ENCODE peak calls at places on chromosomes 13 and 19, in nine cellular contexts. T, A, O, J, Z, N, H, U and P are unnamed samples.

GRCh38 chr19:1098177-1099051 is 3.2 kb upstream of the POLR2E start:
- DNase-seq in N (no peak), H (no peak), U (no peak), Z (no peak), T (no peak), A (no peak), J (no peak), O (no peak), P (no peak)

GRCh38 chr19:9309974-9310446 is 372 bp upstream of the ZNF699 start:
- DNase-seq in H (no peak), T (peak; percentile 92), Z (peak; percentile 89), J (peak; percentile 79), N (no peak), A (peak; percentile 98), O (no peak), U (peak; percentile 96), P (peak; percentile 77)

GRCh38 chr19:53328967-53329366 is 4.6 kb upstream of the ZNF845 start:
- DNase-seq in A (no peak), Z (peak; percentile 16), U (no peak), J (no peak), H (no peak), O (peak; percentile 8), N (no peak), T (peak; percentile 70), P (no peak)

GRCh38 chr13:58452123-58452623 is 820.6 kb downstream of the PCDH17 start:
- DNase-seq in O (no peak), J (no peak), Z (no peak), U (no peak), T (no peak), N (no peak), A (no peak), H (no peak), P (no peak)

GRCh38 chr13:39675904-39676303 is 20.4 kb downstream of the COG6 start:
- DNase-seq in A (no peak), U (no peak), N (no peak), J (no peak), H (no peak), T (no peak), O (no peak), Z (peak; percentile 9), P (no peak)

GRCh38 chr13:37615271-37615670 is 16.7 kb upstream of the POSTN start:
- DNase-seq in Z (no peak), J (no peak), O (no peak), U (no peak), A (no peak), N (no peak), T (no peak), H (no peak), P (no peak)

GRCh38 chr19:28990522-28990921 is 222.4 kb downstream of the UQCRFS1 start:
- DNase-seq in T (no peak), O (no peak), U (no peak), H (no peak), Z (no peak), N (no peak), J (no peak), A (no peak), P (no peak)

GRCh38 chr19:17332677-17333581 is 1.7 kb downstream of the ANO8 start:
- DNase-seq in Z (peak; percentile 58), O (no peak), H (no peak), A (peak; percentile 50), T (no peak), N (no peak), U (peak; percentile 86), J (no peak), P (no peak)

GRCh38 chr19:48501446-48501960 is 10.1 kb downstream of the LMTK3 start:
- DNase-seq in A (peak; percentile 55), Z (no peak), U (peak; percentile 75), O (no peak), J (peak; percentile 47), T (no peak), H (no peak), N (no peak), P (no peak)

GRCh38 chr19:6126335-6126974 is 9.0 kb upstream of the ACSBG2 start:
- DNase-seq in T (no peak), O (no peak), N (no peak), A (peak; percentile 68), J (no peak), U (peak; percentile 84), Z (peak; percentile 72), H (no peak), P (peak; percentile 63)

GRCh38 chr19:13861392-13861713 is 15.6 kb upstream of the NANOS3 start:
- DNase-seq in H (no peak), A (no peak), O (no peak), U (peak; percentile 67), T (no peak), J (no peak), Z (no peak), N (no peak), P (peak; percentile 71)

GRCh38 chr19:52542984-52543664 is 15.7 kb downstream of the ZNF808 start:
- DNase-seq in A (no peak), Z (peak; percentile 39), H (no peak), J (no peak), O (no peak), N (no peak), U (no peak), T (no peak), P (no peak)

GRCh38 chr13:97194473-97194872 is 27.7 kb upstream of the MBNL2 start:
- DNase-seq in H (no peak), Z (peak; percentile 89), T (no peak), U (no peak), O (no peak), A (peak; percentile 89), N (no peak), J (no peak), P (no peak)

GRCh38 chr13:107866007-107866665 is 349.2 kb downstream of the LIG4 start:
- DNase-seq in O (peak; percentile 13), U (peak; percentile 48), T (no peak), Z (peak; percentile 63), J (no peak), A (no peak), N (no peak), H (no peak), P (peak; percentile 26)

GRCh38 chr13:20460744-20461143 is 64.9 kb downstream of the CRYL1 start:
- DNase-seq in J (no peak), T (no peak), Z (no peak), N (no peak), H (no peak), A (no peak), O (no peak), U (peak; percentile 89), P (no peak)